ENCODE peak calls at places on chromosomes 1 and 21, in ten cellular contexts. One of them, this sample, is unnamed.

GRCh38 chr1:245771521-245772281 is 616.9 kb downstream of the KIF26B start:
- DNase-seq in tibial artery: no peak
- DNase-seq in cardiac muscle cell: peak; percentile 95
- DNase-seq in BJ: peak; percentile 96
- DNase-seq in tibial nerve: no peak
- DNase-seq in pancreas: no peak
- DNase-seq in brain microvascular endothelial cell: peak; percentile 88
- DNase-seq in fibroblast of lung: peak; percentile 95
- DNase-seq in colonic mucosa: no peak
- DNase-seq in CD8-positive, alpha-beta T cell: no peak
- DNase-seq in this sample: peak; percentile 97

GRCh38 chr1:58818075-58818474 is 34.2 kb upstream of the JUN start:
- DNase-seq in colonic mucosa: no peak
- DNase-seq in pancreas: no peak
- DNase-seq in tibial artery: no peak
- DNase-seq in brain microvascular endothelial cell: peak; percentile 94
- DNase-seq in BJ: no peak
- DNase-seq in CD8-positive, alpha-beta T cell: no peak
- DNase-seq in tibial nerve: no peak
- DNase-seq in cardiac muscle cell: peak; percentile 81
- DNase-seq in fibroblast of lung: peak; percentile 84
- DNase-seq in this sample: peak; percentile 84

GRCh38 chr1:73839922-73840321 is 358.1 kb downstream of the LRRIQ3 start:
- DNase-seq in tibial artery: no peak
- DNase-seq in cardiac muscle cell: peak; percentile 10
- DNase-seq in fibroblast of lung: no peak
- DNase-seq in brain microvascular endothelial cell: peak; percentile 1
- DNase-seq in colonic mucosa: no peak
- DNase-seq in CD8-positive, alpha-beta T cell: no peak
- DNase-seq in BJ: no peak
- DNase-seq in tibial nerve: no peak
- DNase-seq in pancreas: no peak
- DNase-seq in this sample: peak; percentile 20

GRCh38 chr1:167173516-167174184 is 47.0 kb upstream of the POU2F1 start:
- DNase-seq in cardiac muscle cell: peak; percentile 28
- DNase-seq in colonic mucosa: no peak
- DNase-seq in tibial nerve: no peak
- DNase-seq in BJ: no peak
- DNase-seq in pancreas: no peak
- DNase-seq in tibial artery: no peak
- DNase-seq in fibroblast of lung: peak; percentile 38
- DNase-seq in brain microvascular endothelial cell: peak; percentile 62
- DNase-seq in CD8-positive, alpha-beta T cell: no peak
- DNase-seq in this sample: peak; percentile 32

GRCh38 chr1:84940481-84940880 is 47.5 kb upstream of the LPAR3 start:
- DNase-seq in brain microvascular endothelial cell: no peak
- DNase-seq in fibroblast of lung: no peak
- DNase-seq in pancreas: no peak
- DNase-seq in colonic mucosa: no peak
- DNase-seq in tibial nerve: no peak
- DNase-seq in cardiac muscle cell: no peak
- DNase-seq in CD8-positive, alpha-beta T cell: no peak
- DNase-seq in tibial artery: no peak
- DNase-seq in BJ: no peak
- DNase-seq in this sample: no peak

GRCh38 chr1:54649130-54649898 is 7.7 kb downstream of the MROH7 start:
- DNase-seq in colonic mucosa: peak; percentile 84
- DNase-seq in CD8-positive, alpha-beta T cell: no peak
- DNase-seq in tibial artery: no peak
- DNase-seq in tibial nerve: no peak
- DNase-seq in brain microvascular endothelial cell: no peak
- DNase-seq in pancreas: no peak
- DNase-seq in BJ: no peak
- DNase-seq in cardiac muscle cell: no peak
- DNase-seq in fibroblast of lung: no peak
- DNase-seq in this sample: no peak

GRCh38 chr1:162300057-162300917 is 76.4 kb downstream of the SPATA46 start:
- DNase-seq in tibial nerve: no peak
- DNase-seq in colonic mucosa: no peak
- DNase-seq in cardiac muscle cell: no peak
- DNase-seq in fibroblast of lung: no peak
- DNase-seq in CD8-positive, alpha-beta T cell: no peak
- DNase-seq in brain microvascular endothelial cell: no peak
- DNase-seq in BJ: no peak
- DNase-seq in tibial artery: no peak
- DNase-seq in pancreas: no peak
- DNase-seq in this sample: no peak

GRCh38 chr1:81115422-81115821 is 685.3 kb upstream of the ADGRL2 start:
- DNase-seq in tibial nerve: no peak
- DNase-seq in fibroblast of lung: no peak
- DNase-seq in CD8-positive, alpha-beta T cell: no peak
- DNase-seq in BJ: no peak
- DNase-seq in pancreas: no peak
- DNase-seq in tibial artery: no peak
- DNase-seq in cardiac muscle cell: no peak
- DNase-seq in brain microvascular endothelial cell: no peak
- DNase-seq in colonic mucosa: no peak
- DNase-seq in this sample: no peak

GRCh38 chr1:99365545-99365944 is 101.3 kb downstream of the PLPPR4 start:
- DNase-seq in CD8-positive, alpha-beta T cell: no peak
- DNase-seq in brain microvascular endothelial cell: no peak
- DNase-seq in fibroblast of lung: no peak
- DNase-seq in colonic mucosa: no peak
- DNase-seq in pancreas: no peak
- DNase-seq in cardiac muscle cell: no peak
- DNase-seq in BJ: no peak
- DNase-seq in tibial nerve: no peak
- DNase-seq in tibial artery: no peak
- DNase-seq in this sample: no peak

GRCh38 chr1:159938221-159938852 is 7.1 kb downstream of the IGSF9 start:
- DNase-seq in cardiac muscle cell: no peak
- DNase-seq in colonic mucosa: no peak
- DNase-seq in BJ: no peak
- DNase-seq in tibial nerve: no peak
- DNase-seq in tibial artery: no peak
- DNase-seq in fibroblast of lung: no peak
- DNase-seq in pancreas: no peak
- DNase-seq in brain microvascular endothelial cell: no peak
- DNase-seq in CD8-positive, alpha-beta T cell: no peak
- DNase-seq in this sample: no peak

GRCh38 chr1:22261580-22261979 is 118.7 kb upstream of the WNT4 start:
- DNase-seq in colonic mucosa: no peak
- DNase-seq in cardiac muscle cell: no peak
- DNase-seq in CD8-positive, alpha-beta T cell: no peak
- DNase-seq in brain microvascular endothelial cell: no peak
- DNase-seq in pancreas: no peak
- DNase-seq in tibial artery: no peak
- DNase-seq in fibroblast of lung: no peak
- DNase-seq in BJ: no peak
- DNase-seq in tibial nerve: no peak
- DNase-seq in this sample: no peak

GRCh38 chr1:182246783-182247182 is 144.8 kb downstream of the GLUL start:
- DNase-seq in CD8-positive, alpha-beta T cell: no peak
- DNase-seq in cardiac muscle cell: no peak
- DNase-seq in fibroblast of lung: no peak
- DNase-seq in pancreas: no peak
- DNase-seq in colonic mucosa: no peak
- DNase-seq in tibial artery: no peak
- DNase-seq in tibial nerve: no peak
- DNase-seq in brain microvascular endothelial cell: no peak
- DNase-seq in BJ: no peak
- DNase-seq in this sample: no peak

GRCh38 chr1:2134232-2134603 is 60.4 kb downstream of the FAAP20 start:
- DNase-seq in CD8-positive, alpha-beta T cell: no peak
- DNase-seq in brain microvascular endothelial cell: no peak
- DNase-seq in colonic mucosa: no peak
- DNase-seq in BJ: no peak
- DNase-seq in tibial artery: no peak
- DNase-seq in tibial nerve: no peak
- DNase-seq in pancreas: no peak
- DNase-seq in fibroblast of lung: no peak
- DNase-seq in cardiac muscle cell: no peak
- DNase-seq in this sample: no peak

GRCh38 chr1:158781104-158781503 is at the start of gene OR6N2:
- DNase-seq in fibroblast of lung: no peak
- DNase-seq in tibial nerve: no peak
- DNase-seq in cardiac muscle cell: no peak
- DNase-seq in colonic mucosa: no peak
- DNase-seq in tibial artery: no peak
- DNase-seq in pancreas: no peak
- DNase-seq in brain microvascular endothelial cell: no peak
- DNase-seq in CD8-positive, alpha-beta T cell: no peak
- DNase-seq in BJ: no peak
- DNase-seq in this sample: no peak

GRCh38 chr21:35861656-35862055 is 198.7 kb downstream of the SETD4 start:
- DNase-seq in pancreas: no peak
- DNase-seq in fibroblast of lung: no peak
- DNase-seq in brain microvascular endothelial cell: no peak
- DNase-seq in cardiac muscle cell: no peak
- DNase-seq in CD8-positive, alpha-beta T cell: no peak
- DNase-seq in BJ: peak; percentile 72
- DNase-seq in tibial nerve: no peak
- DNase-seq in tibial artery: no peak
- DNase-seq in colonic mucosa: no peak
- DNase-seq in this sample: peak; percentile 82

GRCh38 chr21:37267269-37268185 is at the start of gene VPS26C:
- DNase-seq in cardiac muscle cell: peak; percentile 100
- DNase-seq in brain microvascular endothelial cell: peak; percentile 98
- DNase-seq in tibial artery: peak; percentile 100
- DNase-seq in fibroblast of lung: peak; percentile 99
- DNase-seq in colonic mucosa: peak; percentile 99
- DNase-seq in CD8-positive, alpha-beta T cell: peak; percentile 96
- DNase-seq in tibial nerve: peak; percentile 95
- DNase-seq in pancreas: peak; percentile 99
- DNase-seq in BJ: peak; percentile 99
- DNase-seq in this sample: peak; percentile 100

GRCh38 chr1:98468111-98468717 is 193.3 kb upstream of the SNX7 start:
- DNase-seq in tibial nerve: peak; percentile 43
- DNase-seq in fibroblast of lung: peak; percentile 83
- DNase-seq in CD8-positive, alpha-beta T cell: no peak
- DNase-seq in colonic mucosa: no peak
- DNase-seq in cardiac muscle cell: peak; percentile 87
- DNase-seq in brain microvascular endothelial cell: peak; percentile 59
- DNase-seq in BJ: peak; percentile 11
- DNase-seq in pancreas: no peak
- DNase-seq in tibial artery: no peak
- DNase-seq in this sample: peak; percentile 65

GRCh38 chr21:38743772-38744529 is 61.8 kb upstream of the ETS2 start:
- DNase-seq in fibroblast of lung: no peak
- DNase-seq in CD8-positive, alpha-beta T cell: no peak
- DNase-seq in tibial artery: no peak
- DNase-seq in colonic mucosa: no peak
- DNase-seq in cardiac muscle cell: no peak
- DNase-seq in brain microvascular endothelial cell: no peak
- DNase-seq in BJ: no peak
- DNase-seq in pancreas: no peak
- DNase-seq in tibial nerve: no peak
- DNase-seq in this sample: no peak
- H3K4me3 ChIP-seq in fibroblast of lung: no peak overlapping the region
- H3K4me3 ChIP-seq in CD8-positive, alpha-beta T cell: no peak overlapping the region
- H3K4me3 ChIP-seq in tibial artery: no peak overlapping the region
- H3K4me3 ChIP-seq in colonic mucosa: no peak overlapping the region
- H3K4me3 ChIP-seq in cardiac muscle cell: no peak overlapping the region
- H3K4me3 ChIP-seq in brain microvascular endothelial cell: no peak overlapping the region
- H3K4me3 ChIP-seq in BJ: no peak overlapping the region
- H3K4me3 ChIP-seq in pancreas: no peak overlapping the region
- H3K4me3 ChIP-seq in tibial nerve: no peak overlapping the region
- H3K4me3 ChIP-seq in this sample: no peak overlapping the region

GRCh38 chr1:65063025-65063424 is 85.0 kb upstream of the AK4 start:
- DNase-seq in tibial nerve: no peak
- DNase-seq in brain microvascular endothelial cell: no peak
- DNase-seq in fibroblast of lung: no peak
- DNase-seq in pancreas: no peak
- DNase-seq in tibial artery: no peak
- DNase-seq in colonic mucosa: no peak
- DNase-seq in cardiac muscle cell: no peak
- DNase-seq in CD8-positive, alpha-beta T cell: no peak
- DNase-seq in BJ: no peak
- DNase-seq in this sample: no peak
- TF ChIP-seq CTCF in tibial nerve: no peak
- TF ChIP-seq CTCF in brain microvascular endothelial cell: no peak
- TF ChIP-seq CTCF in fibroblast of lung: peak; percentile 4
- TF ChIP-seq CTCF in pancreas: no peak
- TF ChIP-seq CTCF in tibial artery: no peak
- TF ChIP-seq CTCF in colonic mucosa: no peak
- TF ChIP-seq CTCF in cardiac muscle cell: no peak
- TF ChIP-seq CTCF in CD8-positive, alpha-beta T cell: peak; percentile 51
- TF ChIP-seq CTCF in BJ: no peak
- TF ChIP-seq CTCF in this sample: no peak

GRCh38 chr21:27649323-27649722 is 682.4 kb upstream of the ADAMTS5 start:
- DNase-seq in BJ: peak; percentile 66
- DNase-seq in fibroblast of lung: peak; percentile 83
- DNase-seq in colonic mucosa: no peak
- DNase-seq in CD8-positive, alpha-beta T cell: no peak
- DNase-seq in tibial artery: no peak
- DNase-seq in brain microvascular endothelial cell: peak; percentile 95
- DNase-seq in tibial nerve: no peak
- DNase-seq in pancreas: no peak
- DNase-seq in cardiac muscle cell: peak; percentile 81
- DNase-seq in this sample: peak; percentile 90
- H3K4me3 ChIP-seq in BJ: no peak overlapping the region
- H3K4me3 ChIP-seq in fibroblast of lung: no peak overlapping the region
- H3K4me3 ChIP-seq in colonic mucosa: no peak overlapping the region
- H3K4me3 ChIP-seq in CD8-positive, alpha-beta T cell: no peak overlapping the region
- H3K4me3 ChIP-seq in tibial artery: no peak overlapping the region
- H3K4me3 ChIP-seq in brain microvascular endothelial cell: no peak overlapping the region
- H3K4me3 ChIP-seq in tibial nerve: no peak overlapping the region
- H3K4me3 ChIP-seq in pancreas: no peak overlapping the region
- H3K4me3 ChIP-seq in cardiac muscle cell: no peak overlapping the region
- H3K4me3 ChIP-seq in this sample: no peak overlapping the region

DNA sequence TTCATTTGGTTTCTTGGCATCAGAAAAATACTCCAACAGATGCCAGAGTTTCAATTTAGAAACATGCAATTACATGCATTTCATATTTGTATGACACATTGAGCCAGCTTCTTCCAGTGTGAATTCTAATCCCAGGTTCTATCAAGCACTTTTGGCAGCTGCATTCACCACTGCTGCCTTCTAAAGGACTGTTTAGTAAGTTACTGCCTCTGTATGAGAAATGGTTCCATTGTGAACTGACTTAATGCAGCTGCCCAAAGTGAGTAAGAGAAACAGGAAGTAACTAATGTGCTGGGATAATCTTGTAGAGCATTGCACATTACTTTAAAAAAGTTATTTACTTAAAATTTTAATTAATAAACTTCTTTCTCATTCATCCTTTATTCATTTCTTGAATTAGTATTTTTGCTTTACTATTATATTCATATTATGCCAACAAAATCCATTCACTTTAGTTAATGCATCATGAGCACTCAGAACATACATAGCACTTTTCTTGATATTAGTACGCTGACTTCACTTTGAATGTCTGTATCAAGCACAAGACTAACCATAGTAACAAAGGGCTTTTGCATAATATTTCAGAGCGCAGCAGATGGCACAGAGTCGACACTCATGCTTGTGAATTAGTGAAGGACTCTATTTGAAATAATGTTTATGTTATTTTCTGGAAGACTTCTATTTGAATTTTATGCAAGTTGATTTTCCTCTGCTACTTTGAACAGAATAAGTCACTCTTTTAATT is 9.9 kb downstream of the RGS18 start:
- DNase-seq in colonic mucosa: no peak
- DNase-seq in brain microvascular endothelial cell: no peak
- DNase-seq in CD8-positive, alpha-beta T cell: no peak
- DNase-seq in tibial nerve: no peak
- DNase-seq in tibial artery: no peak
- DNase-seq in BJ: no peak
- DNase-seq in pancreas: no peak
- DNase-seq in cardiac muscle cell: peak; percentile 36
- DNase-seq in fibroblast of lung: peak; percentile 47
- DNase-seq in this sample: no peak
- TF ChIP-seq CTCF in colonic mucosa: no peak
- TF ChIP-seq CTCF in brain microvascular endothelial cell: no peak
- TF ChIP-seq CTCF in CD8-positive, alpha-beta T cell: no peak
- TF ChIP-seq CTCF in tibial nerve: no peak
- TF ChIP-seq CTCF in tibial artery: no peak
- TF ChIP-seq CTCF in BJ: no peak
- TF ChIP-seq CTCF in pancreas: no peak
- TF ChIP-seq CTCF in cardiac muscle cell: no peak
- TF ChIP-seq CTCF in fibroblast of lung: no peak
- TF ChIP-seq CTCF in this sample: no peak